ENCODE peak calls at places on chromosome 2, in five cellular contexts. G, X, D, A and N are unnamed samples.

GRCh38 chr2:80351229-80351628 is 46.7 kb upstream of the LRRTM1 start:
- DNase-seq in G (no peak), X (no peak), D (no peak), A (no peak), N (no peak)

GRCh38 chr2:14583059-14583458 is 49.5 kb upstream of the LRATD1 start:
- DNase-seq in G (no peak), X (no peak), D (no peak), A (no peak), N (no peak)

GRCh38 chr2:80028584-80028983 is 276.0 kb downstream of the LRRTM1 start:
- DNase-seq in G (no peak), X (no peak), D (no peak), A (no peak), N (no peak)

GRCh38 chr2:20666114-20666363 is 905 bp upstream of the GDF7 start:
- DNase-seq in G (no peak), X (no peak), D (no peak), A (no peak), N (no peak)

GRCh38 chr2:174635015-174635593 is 37.5 kb upstream of the WIPF1 start:
- DNase-seq in G (no peak), X (no peak), D (no peak), A (no peak), N (no peak)

GRCh38 chr2:60827369-60827768 is 54.0 kb upstream of the REL start:
- DNase-seq in G (no peak), X (no peak), D (no peak), A (no peak), N (no peak)

GRCh38 chr2:224754129-224754528 is 38.0 kb upstream of the CCDC195 start:
- DNase-seq in G (no peak), X (no peak), D (no peak), A (no peak), N (no peak)

GRCh38 chr2:3483227-3483985 is 35.9 kb downstream of the ADI1 start:
- DNase-seq in G (no peak), X (no peak), D (no peak), A (no peak), N (no peak)

GRCh38 chr2:41024806-41025205 is 572.9 kb upstream of the SLC8A1 start:
- DNase-seq in G (no peak), X (no peak), D (no peak), A (no peak), N (no peak)

GRCh38 chr2:203689424-203690109 is 16.9 kb upstream of the CD28 start:
- DNase-seq in G (no peak), X (peak; percentile 53), D (no peak), A (no peak), N (no peak)

GRCh38 chr2:1593371-1594205 is 150.7 kb downstream of the PXDN start:
- DNase-seq in G (no peak), X (no peak), D (no peak), A (no peak), N (no peak)

GRCh38 chr2:149098722-149099121 is 60.2 kb downstream of the LYPD6B start:
- DNase-seq in G (no peak), X (no peak), D (no peak), A (no peak), N (no peak)

GRCh38 chr2:68365087-68365486 is at the start of gene PLEK:
- DNase-seq in G (no peak), X (no peak), D (no peak), A (no peak), N (no peak)

GRCh38 chr2:148957023-148957422 is 81.5 kb upstream of the LYPD6B start:
- DNase-seq in G (no peak), X (no peak), D (no peak), A (no peak), N (no peak)

GRCh38 chr2:128465246-128466170 is 146.8 kb upstream of the HS6ST1 start:
- DNase-seq in G (no peak), X (no peak), D (no peak), A (no peak), N (no peak)

GRCh38 chr2:159798376-159798724 is 342 bp upstream of the CD302 start:
- DNase-seq in G (no peak), X (no peak), D (no peak), A (no peak), N (no peak)

GRCh38 chr2:104321800-104322164 is 532.1 kb upstream of the POU3F3 start:
- DNase-seq in G (no peak), X (no peak), D (no peak), A (no peak), N (no peak)

GRCh38 chr2:344811-345210 is 56.9 kb upstream of the ALKAL2 start:
- DNase-seq in G (no peak), X (no peak), D (no peak), A (no peak), N (no peak)

GRCh38 chr2:216294305-216294704 is 78.0 kb downstream of the MARCHF4 start:
- DNase-seq in G (no peak), X (no peak), D (no peak), A (no peak), N (no peak)

GRCh38 chr2:134711622-134712125 is 7.1 kb downstream of the TMEM163 start:
- DNase-seq in G (no peak), X (no peak), D (no peak), A (no peak), N (no peak)

GRCh38 chr2:225429718-225430117 is 30.2 kb downstream of the NYAP2 start:
- DNase-seq in G (no peak), X (no peak), D (peak; percentile 1), A (no peak), N (no peak)

GRCh38 chr2:238722181-238722580 is 125.7 kb upstream of the TWIST2 start:
- DNase-seq in G (no peak), X (no peak), D (no peak), A (no peak), N (no peak)

GRCh38 chr2:10771786-10772185 is 40.8 kb downstream of the PDIA6 start:
- DNase-seq in G (no peak), X (no peak), D (no peak), A (no peak), N (no peak)

GRCh38 chr2:65354773-65355172 is 77.6 kb downstream of the SPRED2 start:
- DNase-seq in G (no peak), X (no peak), D (no peak), A (no peak), N (no peak)